ENCODE peak calls at places on chromosome 1, in eight cellular contexts. F, T, A, W, V, C, O and X are unnamed samples.

GRCh38 chr1:71196685-71197084 is 115.8 kb upstream of the ZRANB2 start:
- DNase-seq in F (no peak), T (peak; percentile 55), A (no peak), W (peak; percentile 5), V (peak; percentile 10), C (no peak), O (peak; percentile 15), X (peak; percentile 51)

GRCh38 chr1:219299420-219299819 is 125.7 kb downstream of the LYPLAL1 start:
- DNase-seq in F (no peak), T (peak; percentile 92), A (no peak), W (no peak), V (no peak), C (no peak), O (no peak), X (no peak)

GRCh38 chr1:13808729-13809131 is 108.7 kb downstream of the PRDM2 start:
- DNase-seq in F (no peak), T (peak; percentile 51), A (no peak), W (no peak), V (no peak), C (no peak), O (no peak), X (no peak)

GRCh38 chr1:8911416-8912309 is 33.2 kb upstream of the ENO1 start:
- DNase-seq in F (no peak), T (no peak), A (no peak), W (no peak), V (no peak), C (no peak), O (no peak), X (no peak)

GRCh38 chr1:203144661-203145060 is 17.1 kb downstream of the ADORA1 start:
- DNase-seq in F (no peak), T (no peak), A (no peak), W (no peak), V (no peak), C (no peak), O (peak; percentile 35), X (peak; percentile 90)

GRCh38 chr1:54566438-54567141 is 18.6 kb downstream of the ACOT11 start:
- DNase-seq in F (no peak), T (no peak), A (no peak), W (no peak), V (no peak), C (no peak), O (no peak), X (no peak)

GRCh38 chr1:243473281-243474210 is 217.7 kb downstream of the SDCCAG8 start:
- DNase-seq in F (no peak), T (peak; percentile 54), A (no peak), W (no peak), V (peak; percentile 44), C (no peak), O (peak; percentile 47), X (peak; percentile 25)

GRCh38 chr1:235078927-235079381 is 49.7 kb downstream of the TOMM20 start:
- DNase-seq in F (no peak), T (peak; percentile 27), A (no peak), W (no peak), V (no peak), C (no peak), O (no peak), X (no peak)

GRCh38 chr1:56411484-56412180 is 167.7 kb downstream of the PLPP3 start:
- DNase-seq in F (no peak), T (no peak), A (no peak), W (no peak), V (no peak), C (no peak), O (no peak), X (no peak)

GRCh38 chr1:163069142-163069541 is at the start of gene RGS4:
- DNase-seq in F (no peak), T (peak; percentile 99), A (no peak), W (peak; percentile 60), V (peak; percentile 85), C (no peak), O (peak; percentile 68), X (no peak)

GRCh38 chr1:91871994-91872393 is 14.0 kb downstream of the TGFBR3 start:
- DNase-seq in F (no peak), T (peak; percentile 67), A (no peak), W (no peak), V (no peak), C (no peak), O (no peak), X (no peak)

GRCh38 chr1:160621633-160622413 is 25.0 kb downstream of the SLAMF1 start:
- DNase-seq in F (no peak), T (no peak), A (no peak), W (no peak), V (no peak), C (no peak), O (no peak), X (no peak)